ENCODE peak calls at places on chromosomes 5 and 9, in nine cellular contexts. F is right atrium auricular region, I is heart left ventricle, W is type B pancreatic cell, K is tibial nerve, H is GM06990, U is Calu3, V is left ventricle myocardium inferior, R is fibroblast of mammary gland. M is an unnamed sample.
A peak's percentile ranks its signal among the peaks of the same experiment; 100 is the strongest.

GRCh38 chr5:113974976-113975375 is 386.9 kb upstream of the KCNN2 start:
- DNase-seq in I (no peak), R (no peak), H (no peak), U (no peak), K (no peak), V (no peak), F (no peak), W (no peak), M (no peak)

GRCh38 chr9:71504636-71505035 is 263.7 kb downstream of the CEMIP2 start:
- DNase-seq in U (no peak), I (no peak), R (no peak), K (no peak), V (no peak), H (no peak), W (no peak), F (no peak), M (no peak)

GRCh38 chr5:74647096-74647495 is 6.6 kb upstream of the ENC1 start:
- DNase-seq in R (no peak), K (no peak), U (no peak), I (no peak), F (no peak), H (no peak), V (no peak), W (no peak), M (no peak)

GRCh38 chr5:143614831-143615230 is 197.1 kb upstream of the HMHB1 start:
- DNase-seq in U (no peak), I (no peak), K (no peak), R (no peak), H (no peak), W (no peak), F (no peak), V (no peak), M (no peak)

GRCh38 chr5:109992264-109992915 is 302.7 kb downstream of the MAN2A1 start:
- DNase-seq in I (no peak), K (no peak), R (no peak), W (no peak), H (no peak), V (no peak), F (no peak), U (no peak), M (no peak)

GRCh38 chr5:13910227-13910626 is 34.3 kb downstream of the DNAH5 start:
- DNase-seq in R (no peak), U (no peak), F (no peak), V (no peak), W (no peak), I (no peak), K (no peak), H (no peak), M (no peak)

GRCh38 chr5:124034301-124034700 is 522.3 kb downstream of the CSNK1G3 start:
- DNase-seq in F (no peak), I (no peak), U (no peak), K (no peak), V (no peak), R (no peak), W (no peak), H (no peak), M (no peak)

GRCh38 chr5:1497795-1498622 is 25.8 kb downstream of the LPCAT1 start:
- DNase-seq in K (no peak), H (peak; percentile 75), W (no peak), F (no peak), V (peak; percentile 37), R (peak; percentile 37), U (no peak), I (no peak), M (no peak)

GRCh38 chr9:93020151-93020550 is 38.4 kb upstream of the SUSD3 start:
- DNase-seq in V (no peak), W (no peak), I (no peak), U (no peak), R (no peak), F (no peak), K (no peak), H (no peak), M (no peak)

GRCh38 chr9:12697719-12698118 is 4.5 kb downstream of the TYRP1 start:
- DNase-seq in W (no peak), K (no peak), I (no peak), V (no peak), H (no peak), R (no peak), U (no peak), F (no peak), M (no peak)

GRCh38 chr5:16454686-16455085 is 10.9 kb downstream of the ZNF622 start:
- DNase-seq in W (no peak), U (no peak), V (no peak), F (no peak), K (no peak), I (no peak), R (peak; percentile 84), H (no peak), M (no peak)

GRCh38 chr5:147530801-147531389 is 21.0 kb upstream of the DPYSL3 start:
- DNase-seq in V (no peak), U (no peak), R (peak; percentile 93), H (no peak), W (no peak), K (no peak), F (no peak), I (no peak), M (no peak)

GRCh38 chr9:105064248-105065118 is 136.5 kb upstream of the ABCA1 start:
- DNase-seq in V (peak; percentile 90), I (peak; percentile 96), U (peak; percentile 61), H (peak; percentile 7), R (peak; percentile 96), W (no peak), K (peak; percentile 86), F (peak; percentile 95), M (peak; percentile 92)

GRCh38 chr9:105063665-105064247 is 135.8 kb upstream of the ABCA1 start:
- DNase-seq in R (peak; percentile 91), K (peak; percentile 17), F (no peak), V (no peak), I (peak; percentile 48), H (no peak), W (no peak), U (no peak), M (peak; percentile 93)

GRCh38 chr9:105065119-105066088 is 137.4 kb upstream of the ABCA1 start:
- DNase-seq in U (no peak), W (no peak), I (no peak), H (no peak), V (no peak), K (no peak), R (no peak), F (no peak), M (no peak)

GRCh38 chr9:105067895-105068580 is 140.1 kb upstream of the ABCA1 start:
- DNase-seq in H (no peak), U (no peak), F (no peak), R (peak; percentile 64), V (no peak), I (no peak), W (no peak), K (no peak), M (no peak)

GRCh38 chr9:105066265-105066865 is 138.4 kb upstream of the ABCA1 start:
- DNase-seq in K (peak; percentile 54), R (no peak), H (no peak), U (no peak), F (peak; percentile 67), W (no peak), I (no peak), V (no peak), M (no peak)
- TF ChIP-seq CTCF in K (no peak), R (no peak), H (no peak), U (no peak), F (no peak), W (no peak), I (no peak), V (no peak), M (no peak)

GRCh38 chr9:1619915-1620705 is 395.0 kb upstream of the SMARCA2 start:
- DNase-seq in H (no peak), W (no peak), V (no peak), I (no peak), K (no peak), F (no peak), R (peak; percentile 11), U (no peak), M (no peak)
- TF ChIP-seq CTCF in H (peak; percentile 12), W (peak; percentile 62), V (peak; percentile 45), I (peak; percentile 27), K (peak; percentile 6), F (no peak), R (no peak), U (no peak), M (no peak)

GRCh38 chr5:133854554-133854953 is 113.9 kb downstream of the C5orf15 start:
- DNase-seq in W (no peak), F (no peak), K (no peak), V (no peak), H (no peak), U (no peak), I (no peak), R (no peak), M (no peak)

GRCh38 chr5:133861161-133861737 is 107.2 kb downstream of the C5orf15 start:
- DNase-seq in V (no peak), I (no peak), F (no peak), H (no peak), U (no peak), K (no peak), W (no peak), R (no peak), M (no peak)

GRCh38 chr5:133853972-133854371 is 114.5 kb downstream of the C5orf15 start:
- DNase-seq in I (no peak), F (no peak), W (no peak), H (no peak), R (no peak), K (no peak), V (no peak), U (no peak), M (no peak)

GRCh38 chr5:133863857-133864585 is 104.4 kb downstream of the C5orf15 start:
- DNase-seq in R (no peak), H (no peak), K (no peak), I (no peak), W (no peak), U (no peak), V (no peak), F (no peak), M (no peak)

DNA sequence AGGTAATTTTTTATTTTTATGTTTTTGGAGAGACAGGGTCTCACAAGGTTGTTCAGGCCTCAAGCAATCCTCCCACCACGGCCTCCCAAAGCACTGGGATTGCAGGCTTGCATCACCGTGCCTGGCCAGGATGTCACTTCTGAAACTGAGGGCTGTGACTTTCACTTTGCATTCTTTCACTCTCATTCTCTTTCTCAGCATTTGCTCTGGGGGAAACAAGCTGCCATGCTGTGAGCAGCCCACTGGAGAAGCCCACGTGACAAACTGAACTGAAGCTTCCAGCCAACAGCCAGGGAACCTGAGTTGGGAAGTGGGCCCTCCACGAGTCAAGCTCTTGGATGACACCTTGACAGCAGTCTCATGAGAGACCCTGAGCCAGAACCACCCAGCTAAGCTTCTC is 109.4 kb downstream of the C5orf15 start:
- DNase-seq in V (no peak), F (no peak), W (no peak), U (no peak), K (no peak), R (no peak), I (no peak), H (no peak), M (no peak)
- TF ChIP-seq CTCF in V (no peak), F (no peak), W (no peak), U (no peak), K (no peak), R (no peak), I (no peak), H (no peak), M (no peak)

DNA sequence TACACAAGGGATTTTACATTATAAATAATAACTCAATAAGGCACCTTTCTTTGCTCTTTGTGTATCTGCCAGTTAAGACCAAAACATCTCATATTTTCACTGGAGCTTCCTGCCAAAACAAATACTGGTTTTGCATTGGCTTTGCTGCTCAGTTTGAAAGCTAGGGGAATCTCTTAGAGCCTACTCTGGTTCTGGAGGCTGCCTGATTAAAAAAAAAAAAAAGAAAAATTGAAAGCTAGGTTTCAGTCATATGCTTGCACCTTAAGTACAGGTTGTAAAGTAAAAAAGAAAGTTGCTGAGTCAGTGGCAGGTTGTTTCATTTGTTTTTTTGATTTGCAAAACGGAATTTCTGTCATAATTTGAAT is 2.3 kb downstream of the DENND4C start:
- DNase-seq in R (peak; percentile 57), H (peak; percentile 34), W (no peak), V (no peak), F (no peak), K (no peak), U (no peak), I (no peak), M (no peak)
- TF ChIP-seq CTCF in R (peak; percentile 12), H (no peak), W (no peak), V (peak; percentile 30), F (no peak), K (no peak), U (no peak), I (no peak), M (no peak)

M was measured in AG04449.